ENCODE peak calls at places on chromosomes 3 and 15, in four cellular contexts. One of them, this sample, is unnamed.

GRCh38 chr3:196989721-196990262 is 21.2 kb upstream of the PIGZ start:
- DNase-seq in lower lobe of right lung: no peak
- DNase-seq in activated CD4-positive, alpha-beta memory T cell treated with anti-CD3 and anti-CD28 coated beads, Interleukin-2, amount 10 ng/mL, durations not matched to agents 7 days and 5 days: no peak
- DNase-seq in endothelial cell: no peak
- DNase-seq in this sample: no peak

GRCh38 chr15:42499888-42500609 is 4.6 kb downstream of the SNAP23 start:
- DNase-seq in endothelial cell: no peak
- DNase-seq in activated CD4-positive, alpha-beta memory T cell treated with anti-CD3 and anti-CD28 coated beads, Interleukin-2, amount 10 ng/mL, durations not matched to agents 7 days and 5 days: no peak
- DNase-seq in lower lobe of right lung: no peak
- DNase-seq in this sample: no peak

GRCh38 chr15:45521596-45522167 is 873 bp downstream of the SLC30A4 start:
- DNase-seq in lower lobe of right lung: no peak
- DNase-seq in activated CD4-positive, alpha-beta memory T cell treated with anti-CD3 and anti-CD28 coated beads, Interleukin-2, amount 10 ng/mL, durations not matched to agents 7 days and 5 days: no peak
- DNase-seq in endothelial cell: no peak
- DNase-seq in this sample: no peak

GRCh38 chr3:28018925-28019718 is 222.3 kb upstream of the CMC1 start:
- DNase-seq in activated CD4-positive, alpha-beta memory T cell treated with anti-CD3 and anti-CD28 coated beads, Interleukin-2, amount 10 ng/mL, durations not matched to agents 7 days and 5 days: no peak
- DNase-seq in lower lobe of right lung: no peak
- DNase-seq in endothelial cell: no peak
- DNase-seq in this sample: no peak

GRCh38 chr15:30872341-30872748 is 31.4 kb upstream of the FAN1 start:
- DNase-seq in lower lobe of right lung: no peak
- DNase-seq in activated CD4-positive, alpha-beta memory T cell treated with anti-CD3 and anti-CD28 coated beads, Interleukin-2, amount 10 ng/mL, durations not matched to agents 7 days and 5 days: no peak
- DNase-seq in endothelial cell: no peak
- DNase-seq in this sample: no peak

GRCh38 chr3:53941945-53942344 is 50.3 kb upstream of the SELENOK start:
- DNase-seq in lower lobe of right lung: no peak
- DNase-seq in activated CD4-positive, alpha-beta memory T cell treated with anti-CD3 and anti-CD28 coated beads, Interleukin-2, amount 10 ng/mL, durations not matched to agents 7 days and 5 days: no peak
- DNase-seq in endothelial cell: no peak
- DNase-seq in this sample: no peak

GRCh38 chr15:45431502-45431901 is 53.2 kb upstream of the GATM start:
- DNase-seq in activated CD4-positive, alpha-beta memory T cell treated with anti-CD3 and anti-CD28 coated beads, Interleukin-2, amount 10 ng/mL, durations not matched to agents 7 days and 5 days: no peak
- DNase-seq in endothelial cell: no peak
- DNase-seq in lower lobe of right lung: no peak
- DNase-seq in this sample: no peak

GRCh38 chr3:29324180-29324651 is 43.3 kb downstream of the RBMS3 start:
- DNase-seq in endothelial cell: peak
- DNase-seq in activated CD4-positive, alpha-beta memory T cell treated with anti-CD3 and anti-CD28 coated beads, Interleukin-2, amount 10 ng/mL, durations not matched to agents 7 days and 5 days: no peak
- DNase-seq in lower lobe of right lung: peak
- DNase-seq in this sample: no peak

GRCh38 chr15:88202231-88202630 is 54.3 kb downstream of the NTRK3 start:
- DNase-seq in endothelial cell: no peak
- DNase-seq in lower lobe of right lung: no peak
- DNase-seq in activated CD4-positive, alpha-beta memory T cell treated with anti-CD3 and anti-CD28 coated beads, Interleukin-2, amount 10 ng/mL, durations not matched to agents 7 days and 5 days: no peak
- DNase-seq in this sample: no peak

GRCh38 chr15:45637552-45638033 is 2.8 kb downstream of the SQOR start:
- DNase-seq in lower lobe of right lung: no peak
- DNase-seq in endothelial cell: no peak
- DNase-seq in activated CD4-positive, alpha-beta memory T cell treated with anti-CD3 and anti-CD28 coated beads, Interleukin-2, amount 10 ng/mL, durations not matched to agents 7 days and 5 days: peak
- DNase-seq in this sample: no peak

GRCh38 chr3:188266581-188267274 is 112.8 kb downstream of the LPP start:
- DNase-seq in endothelial cell: no peak
- DNase-seq in lower lobe of right lung: peak
- DNase-seq in activated CD4-positive, alpha-beta memory T cell treated with anti-CD3 and anti-CD28 coated beads, Interleukin-2, amount 10 ng/mL, durations not matched to agents 7 days and 5 days: no peak
- DNase-seq in this sample: no peak

GRCh38 chr3:161150001-161150525 is 44.9 kb upstream of the B3GALNT1 start:
- DNase-seq in endothelial cell: no peak
- DNase-seq in lower lobe of right lung: no peak
- DNase-seq in activated CD4-positive, alpha-beta memory T cell treated with anti-CD3 and anti-CD28 coated beads, Interleukin-2, amount 10 ng/mL, durations not matched to agents 7 days and 5 days: no peak
- DNase-seq in this sample: no peak

GRCh38 chr3:177420643-177421042 is 223.4 kb upstream of the TBL1XR1 start:
- DNase-seq in activated CD4-positive, alpha-beta memory T cell treated with anti-CD3 and anti-CD28 coated beads, Interleukin-2, amount 10 ng/mL, durations not matched to agents 7 days and 5 days: no peak
- DNase-seq in lower lobe of right lung: no peak
- DNase-seq in endothelial cell: no peak
- DNase-seq in this sample: no peak

GRCh38 chr3:64398431-64398830 is 173.2 kb upstream of the PRICKLE2 start:
- DNase-seq in activated CD4-positive, alpha-beta memory T cell treated with anti-CD3 and anti-CD28 coated beads, Interleukin-2, amount 10 ng/mL, durations not matched to agents 7 days and 5 days: no peak
- DNase-seq in lower lobe of right lung: no peak
- DNase-seq in endothelial cell: no peak
- DNase-seq in this sample: no peak

GRCh38 chr15:63763476-63764123 is 70.1 kb downstream of the HERC1 start:
- DNase-seq in endothelial cell: no peak
- DNase-seq in lower lobe of right lung: no peak
- DNase-seq in activated CD4-positive, alpha-beta memory T cell treated with anti-CD3 and anti-CD28 coated beads, Interleukin-2, amount 10 ng/mL, durations not matched to agents 7 days and 5 days: no peak
- DNase-seq in this sample: no peak

GRCh38 chr3:140363801-140364200 is 314.1 kb upstream of the TRIM42 start:
- DNase-seq in endothelial cell: no peak
- DNase-seq in activated CD4-positive, alpha-beta memory T cell treated with anti-CD3 and anti-CD28 coated beads, Interleukin-2, amount 10 ng/mL, durations not matched to agents 7 days and 5 days: no peak
- DNase-seq in lower lobe of right lung: peak
- DNase-seq in this sample: no peak

GRCh38 chr3:158465074-158465473 is 105.9 kb upstream of the MLF1 start:
- DNase-seq in endothelial cell: no peak
- DNase-seq in lower lobe of right lung: no peak
- DNase-seq in activated CD4-positive, alpha-beta memory T cell treated with anti-CD3 and anti-CD28 coated beads, Interleukin-2, amount 10 ng/mL, durations not matched to agents 7 days and 5 days: no peak
- DNase-seq in this sample: no peak

GRCh38 chr3:71640549-71640948 is 57.0 kb upstream of the FOXP1 start:
- DNase-seq in endothelial cell: no peak
- DNase-seq in activated CD4-positive, alpha-beta memory T cell treated with anti-CD3 and anti-CD28 coated beads, Interleukin-2, amount 10 ng/mL, durations not matched to agents 7 days and 5 days: no peak
- DNase-seq in lower lobe of right lung: no peak
- DNase-seq in this sample: no peak

GRCh38 chr3:193744048-193744821 is 151.2 kb downstream of the OPA1 start:
- DNase-seq in endothelial cell: no peak
- DNase-seq in lower lobe of right lung: no peak
- DNase-seq in activated CD4-positive, alpha-beta memory T cell treated with anti-CD3 and anti-CD28 coated beads, Interleukin-2, amount 10 ng/mL, durations not matched to agents 7 days and 5 days: no peak
- DNase-seq in this sample: no peak

GRCh38 chr3:47370887-47371697 is 9.7 kb upstream of the PTPN23 start:
- DNase-seq in lower lobe of right lung: no peak
- DNase-seq in endothelial cell: peak
- DNase-seq in activated CD4-positive, alpha-beta memory T cell treated with anti-CD3 and anti-CD28 coated beads, Interleukin-2, amount 10 ng/mL, durations not matched to agents 7 days and 5 days: peak
- DNase-seq in this sample: no peak

GRCh38 chr3:43394071-43394501 is 107.7 kb downstream of the SNRK start:
- DNase-seq in activated CD4-positive, alpha-beta memory T cell treated with anti-CD3 and anti-CD28 coated beads, Interleukin-2, amount 10 ng/mL, durations not matched to agents 7 days and 5 days: no peak
- DNase-seq in endothelial cell: peak
- DNase-seq in lower lobe of right lung: peak
- DNase-seq in this sample: no peak

GRCh38 chr15:97947465-97948262 is 12.8 kb upstream of the ARRDC4 start:
- DNase-seq in endothelial cell: no peak
- DNase-seq in activated CD4-positive, alpha-beta memory T cell treated with anti-CD3 and anti-CD28 coated beads, Interleukin-2, amount 10 ng/mL, durations not matched to agents 7 days and 5 days: no peak
- DNase-seq in lower lobe of right lung: no peak
- DNase-seq in this sample: no peak

GRCh38 chr15:89874926-89875564 is 18.7 kb downstream of the AP3S2 start:
- DNase-seq in lower lobe of right lung: peak
- DNase-seq in activated CD4-positive, alpha-beta memory T cell treated with anti-CD3 and anti-CD28 coated beads, Interleukin-2, amount 10 ng/mL, durations not matched to agents 7 days and 5 days: peak
- DNase-seq in endothelial cell: peak
- DNase-seq in this sample: peak

GRCh38 chr3:117589454-117589853 is 879.9 kb downstream of the TUSC7 start:
- DNase-seq in activated CD4-positive, alpha-beta memory T cell treated with anti-CD3 and anti-CD28 coated beads, Interleukin-2, amount 10 ng/mL, durations not matched to agents 7 days and 5 days: no peak
- DNase-seq in lower lobe of right lung: no peak
- DNase-seq in endothelial cell: no peak
- DNase-seq in this sample: no peak

GRCh38 chr15:44137750-44138149 is 57.3 kb downstream of the FRMD5 start:
- DNase-seq in lower lobe of right lung: no peak
- DNase-seq in endothelial cell: no peak
- DNase-seq in activated CD4-positive, alpha-beta memory T cell treated with anti-CD3 and anti-CD28 coated beads, Interleukin-2, amount 10 ng/mL, durations not matched to agents 7 days and 5 days: no peak
- DNase-seq in this sample: no peak

GRCh38 chr3:16618721-16619120 is 13.5 kb upstream of the DAZL start:
- DNase-seq in endothelial cell: no peak
- DNase-seq in activated CD4-positive, alpha-beta memory T cell treated with anti-CD3 and anti-CD28 coated beads, Interleukin-2, amount 10 ng/mL, durations not matched to agents 7 days and 5 days: no peak
- DNase-seq in lower lobe of right lung: no peak
- DNase-seq in this sample: no peak

GRCh38 chr3:182116386-182116785 is 404.7 kb downstream of the SOX2 start:
- DNase-seq in endothelial cell: no peak
- DNase-seq in activated CD4-positive, alpha-beta memory T cell treated with anti-CD3 and anti-CD28 coated beads, Interleukin-2, amount 10 ng/mL, durations not matched to agents 7 days and 5 days: no peak
- DNase-seq in lower lobe of right lung: no peak
- DNase-seq in this sample: no peak

GRCh38 chr3:105066106-105066839 is 300.4 kb upstream of the ALCAM start:
- DNase-seq in lower lobe of right lung: no peak
- DNase-seq in endothelial cell: no peak
- DNase-seq in activated CD4-positive, alpha-beta memory T cell treated with anti-CD3 and anti-CD28 coated beads, Interleukin-2, amount 10 ng/mL, durations not matched to agents 7 days and 5 days: no peak
- DNase-seq in this sample: no peak

GRCh38 chr3:18207232-18207631 is 217.9 kb downstream of the SATB1 start:
- DNase-seq in activated CD4-positive, alpha-beta memory T cell treated with anti-CD3 and anti-CD28 coated beads, Interleukin-2, amount 10 ng/mL, durations not matched to agents 7 days and 5 days: no peak
- DNase-seq in lower lobe of right lung: no peak
- DNase-seq in endothelial cell: no peak
- DNase-seq in this sample: no peak

GRCh38 chr3:13282986-13283876 is 136.9 kb downstream of the NUP210 start:
- DNase-seq in endothelial cell: peak
- DNase-seq in activated CD4-positive, alpha-beta memory T cell treated with anti-CD3 and anti-CD28 coated beads, Interleukin-2, amount 10 ng/mL, durations not matched to agents 7 days and 5 days: no peak
- DNase-seq in lower lobe of right lung: peak
- DNase-seq in this sample: peak

GRCh38 chr15:29939404-29939803 is 117.1 kb upstream of the TJP1 start:
- DNase-seq in lower lobe of right lung: no peak
- DNase-seq in endothelial cell: no peak
- DNase-seq in activated CD4-positive, alpha-beta memory T cell treated with anti-CD3 and anti-CD28 coated beads, Interleukin-2, amount 10 ng/mL, durations not matched to agents 7 days and 5 days: no peak
- DNase-seq in this sample: no peak

GRCh38 chr3:122066331-122067213 is 11.4 kb downstream of the CD86 start:
- DNase-seq in activated CD4-positive, alpha-beta memory T cell treated with anti-CD3 and anti-CD28 coated beads, Interleukin-2, amount 10 ng/mL, durations not matched to agents 7 days and 5 days: no peak
- DNase-seq in lower lobe of right lung: no peak
- DNase-seq in endothelial cell: no peak
- DNase-seq in this sample: no peak

GRCh38 chr3:173945081-173945652 is 547.6 kb downstream of the NLGN1 start:
- DNase-seq in endothelial cell: no peak
- DNase-seq in activated CD4-positive, alpha-beta memory T cell treated with anti-CD3 and anti-CD28 coated beads, Interleukin-2, amount 10 ng/mL, durations not matched to agents 7 days and 5 days: no peak
- DNase-seq in lower lobe of right lung: no peak
- DNase-seq in this sample: no peak

GRCh38 chr3:133745981-133746721 is at the start of gene TF:
- DNase-seq in lower lobe of right lung: no peak
- DNase-seq in activated CD4-positive, alpha-beta memory T cell treated with anti-CD3 and anti-CD28 coated beads, Interleukin-2, amount 10 ng/mL, durations not matched to agents 7 days and 5 days: no peak
- DNase-seq in endothelial cell: peak
- DNase-seq in this sample: no peak

GRCh38 chr3:37114251-37115145 is 59.9 kb downstream of the LRRFIP2 start:
- DNase-seq in endothelial cell: no peak
- DNase-seq in activated CD4-positive, alpha-beta memory T cell treated with anti-CD3 and anti-CD28 coated beads, Interleukin-2, amount 10 ng/mL, durations not matched to agents 7 days and 5 days: no peak
- DNase-seq in lower lobe of right lung: no peak
- DNase-seq in this sample: no peak

GRCh38 chr15:27449041-27449440 is 478.1 kb downstream of the GABRG3 start:
- DNase-seq in lower lobe of right lung: no peak
- DNase-seq in activated CD4-positive, alpha-beta memory T cell treated with anti-CD3 and anti-CD28 coated beads, Interleukin-2, amount 10 ng/mL, durations not matched to agents 7 days and 5 days: no peak
- DNase-seq in endothelial cell: no peak
- DNase-seq in this sample: no peak

GRCh38 chr3:188239577-188239976 is 85.6 kb downstream of the LPP start:
- DNase-seq in lower lobe of right lung: no peak
- DNase-seq in activated CD4-positive, alpha-beta memory T cell treated with anti-CD3 and anti-CD28 coated beads, Interleukin-2, amount 10 ng/mL, durations not matched to agents 7 days and 5 days: no peak
- DNase-seq in endothelial cell: no peak
- DNase-seq in this sample: no peak

GRCh38 chr3:52172262-52172757 is 18.1 kb upstream of the POC1A start:
- DNase-seq in activated CD4-positive, alpha-beta memory T cell treated with anti-CD3 and anti-CD28 coated beads, Interleukin-2, amount 10 ng/mL, durations not matched to agents 7 days and 5 days: no peak
- DNase-seq in endothelial cell: no peak
- DNase-seq in lower lobe of right lung: no peak
- DNase-seq in this sample: no peak

GRCh38 chr15:52505141-52505540 is 23.5 kb downstream of the MYO5A start:
- DNase-seq in endothelial cell: no peak
- DNase-seq in lower lobe of right lung: peak
- DNase-seq in activated CD4-positive, alpha-beta memory T cell treated with anti-CD3 and anti-CD28 coated beads, Interleukin-2, amount 10 ng/mL, durations not matched to agents 7 days and 5 days: no peak
- DNase-seq in this sample: no peak

GRCh38 chr3:53798144-53798543 is 48.1 kb downstream of the CHDH start:
- DNase-seq in endothelial cell: no peak
- DNase-seq in lower lobe of right lung: no peak
- DNase-seq in activated CD4-positive, alpha-beta memory T cell treated with anti-CD3 and anti-CD28 coated beads, Interleukin-2, amount 10 ng/mL, durations not matched to agents 7 days and 5 days: no peak
- DNase-seq in this sample: no peak